ENCODE peak calls at places on chromosomes 12 and 14, in nine cellular contexts. A, N, S, C, E, P, W, T and Q are unnamed samples.
A peak's percentile ranks its signal among the peaks of the same experiment; 100 is the strongest.

GRCh38 chr12:109385339-109386078 is 37.8 kb downstream of the MYO1H start:
- DNase-seq in A (peak; percentile 64), N (no peak), S (no peak), C (no peak), E (peak; percentile 56), P (peak; percentile 58), W (peak; percentile 53), T (peak; percentile 6), Q (peak; percentile 51)

GRCh38 chr14:84969501-84969900 is 560.4 kb upstream of the FLRT2 start:
- DNase-seq in A (no peak), N (no peak), S (no peak), C (no peak), E (no peak), P (no peak), W (no peak), T (no peak), Q (no peak)

GRCh38 chr12:108629824-108630476 is 3.7 kb downstream of the SELPLG start:
- DNase-seq in A (peak; percentile 58), N (peak; percentile 84), S (peak; percentile 67), C (no peak), E (no peak), P (peak; percentile 70), W (peak; percentile 87), T (peak; percentile 58), Q (no peak)

GRCh38 chr14:51869426-51870113 is 9.2 kb downstream of the GNG2 start:
- DNase-seq in A (no peak), N (no peak), S (no peak), C (no peak), E (no peak), P (no peak), W (no peak), T (no peak), Q (no peak)

GRCh38 chr14:105505101-105505500 is 14.1 kb downstream of the TEDC1 start:
- DNase-seq in A (no peak), N (peak; percentile 75), S (no peak), C (no peak), E (no peak), P (no peak), W (no peak), T (no peak), Q (no peak)

GRCh38 chr12:559907-560455 is 100.2 kb downstream of the B4GALNT3 start:
- DNase-seq in A (no peak), N (no peak), S (no peak), C (no peak), E (no peak), P (no peak), W (no peak), T (no peak), Q (no peak)

GRCh38 chr12:3304436-3305135 is 186.4 kb upstream of the PRMT8 start:
- DNase-seq in A (peak; percentile 41), N (no peak), S (no peak), C (no peak), E (no peak), P (peak; percentile 84), W (peak; percentile 85), T (peak; percentile 77), Q (no peak)

GRCh38 chr12:118651487-118651886 is 275.1 kb downstream of the SUDS3 start:
- DNase-seq in A (no peak), N (no peak), S (no peak), C (no peak), E (no peak), P (no peak), W (no peak), T (no peak), Q (no peak)

GRCh38 chr12:207804-208203 is 6.2 kb downstream of the SLC6A12 start:
- DNase-seq in A (no peak), N (peak; percentile 43), S (no peak), C (no peak), E (no peak), P (no peak), W (no peak), T (no peak), Q (no peak)

GRCh38 chr12:50041962-50042361 is 15.4 kb upstream of the ASIC1 start:
- DNase-seq in A (no peak), N (no peak), S (no peak), C (no peak), E (no peak), P (no peak), W (no peak), T (no peak), Q (no peak)

GRCh38 chr12:118307069-118307954 is 65.4 kb downstream of the TAOK3 start:
- DNase-seq in A (peak; percentile 19), N (no peak), S (peak; percentile 20), C (no peak), E (no peak), P (peak; percentile 63), W (peak; percentile 95), T (peak; percentile 12), Q (no peak)

GRCh38 chr12:95908573-95908972 is 33.8 kb downstream of the CCDC38 start:
- DNase-seq in A (no peak), N (no peak), S (no peak), C (no peak), E (no peak), P (peak; percentile 40), W (peak; percentile 52), T (no peak), Q (no peak)

GRCh38 chr14:96574633-96575191 is 72.5 kb downstream of the PAPOLA start:
- DNase-seq in A (no peak), N (no peak), S (peak; percentile 51), C (no peak), E (no peak), P (no peak), W (peak; percentile 82), T (no peak), Q (no peak)

GRCh38 chr14:104518659-104519350 is 60.8 kb upstream of the C14orf180 start:
- DNase-seq in A (no peak), N (no peak), S (no peak), C (no peak), E (no peak), P (no peak), W (no peak), T (no peak), Q (no peak)

GRCh38 chr14:91417983-91418386 is 365 bp upstream of the CCDC88C start:
- DNase-seq in A (peak; percentile 72), N (no peak), S (no peak), C (no peak), E (peak; percentile 61), P (no peak), W (no peak), T (peak; percentile 32), Q (no peak)

GRCh38 chr14:26414103-26414502 is 183.7 kb downstream of the NOVA1 start:
- DNase-seq in A (no peak), N (no peak), S (no peak), C (no peak), E (no peak), P (no peak), W (no peak), T (no peak), Q (no peak)

DNA sequence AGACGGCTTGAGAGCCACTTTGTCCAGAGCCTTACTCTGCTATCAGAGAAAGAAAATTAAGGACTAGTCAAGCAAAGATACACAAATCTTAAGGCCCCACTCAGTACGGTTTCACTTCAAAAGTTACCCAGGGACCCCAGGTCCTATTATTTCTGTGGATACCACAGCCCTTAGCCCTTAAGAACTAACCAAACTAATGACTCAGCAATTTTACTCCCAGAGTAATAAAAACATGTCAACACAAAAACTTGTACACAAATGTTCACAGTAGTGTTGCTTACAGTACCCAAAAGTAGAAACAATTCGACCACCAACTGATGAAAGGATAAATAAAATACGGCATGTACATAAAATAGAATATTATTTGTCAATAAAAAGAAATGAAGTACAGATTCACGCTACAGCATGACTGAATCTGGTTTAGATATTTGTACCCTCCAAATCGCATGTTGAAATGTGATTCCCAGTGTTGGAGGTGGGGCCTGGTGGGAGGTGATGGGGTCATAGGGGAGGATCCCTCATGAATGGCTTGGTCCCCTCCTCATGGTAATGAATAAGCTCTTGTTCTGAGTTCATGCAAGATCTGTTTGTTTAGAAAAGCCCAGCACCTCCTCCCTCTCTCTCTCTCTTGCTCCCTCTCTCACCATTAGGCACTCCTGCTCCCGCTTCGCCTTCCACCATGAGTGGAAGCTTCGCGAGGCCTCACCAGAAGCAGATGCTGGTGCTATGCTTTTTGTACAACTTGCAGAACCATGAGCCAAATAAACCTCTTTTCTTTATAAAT is 30.5 kb downstream of the AREL1 start:
- DNase-seq in A (no peak), N (no peak), S (no peak), C (no peak), E (peak; percentile 3), P (no peak), W (no peak), T (no peak), Q (peak; percentile 2)
- H3K27ac ChIP-seq in A (peak overlapping the region; percentile 57), N (no peak overlapping the region), S (no peak overlapping the region), C (no peak overlapping the region), E (no peak overlapping the region), P (no peak overlapping the region), W (no peak overlapping the region), T (peak overlapping the region; percentile 13), Q (peak overlapping the region; percentile 42)

GRCh38 chr12:124404162-124404561 is 109.3 kb downstream of the RFLNA start:
- DNase-seq in A (no peak), N (no peak), S (peak; percentile 74), C (no peak), E (no peak), P (no peak), W (no peak), T (no peak), Q (no peak)
- H3K27ac ChIP-seq in A (peak overlapping the region; percentile 55), N (no peak overlapping the region), S (peak overlapping the region; percentile 42), C (no peak overlapping the region), E (no peak overlapping the region), P (no peak overlapping the region), W (no peak overlapping the region), T (no peak overlapping the region), Q (peak overlapping the region; percentile 26)

GRCh38 chr14:53879747-53880146 is 76.9 kb downstream of the BMP4 start:
- DNase-seq in A (no peak), N (no peak), S (no peak), C (no peak), E (no peak), P (peak; percentile 79), W (no peak), T (no peak), Q (no peak)
- H3K27ac ChIP-seq in A (no peak overlapping the region), N (no peak overlapping the region), S (no peak overlapping the region), C (no peak overlapping the region), E (no peak overlapping the region), P (peak overlapping the region; percentile 85), W (no peak overlapping the region), T (no peak overlapping the region), Q (no peak overlapping the region)

GRCh38 chr12:7076493-7076892 is 15.8 kb downstream of the C1R start:
- DNase-seq in A (no peak), N (no peak), S (no peak), C (no peak), E (no peak), P (no peak), W (no peak), T (no peak), Q (no peak)

GRCh38 chr12:7075931-7076330 is 15.4 kb downstream of the C1S start:
- DNase-seq in A (no peak), N (no peak), S (no peak), C (no peak), E (no peak), P (no peak), W (peak; percentile 82), T (no peak), Q (no peak)

GRCh38 chr12:7079826-7080125 is 12.5 kb downstream of the C1R start:
- DNase-seq in A (peak; percentile 52), N (no peak), S (no peak), C (no peak), E (no peak), P (no peak), W (peak; percentile 76), T (peak; percentile 48), Q (no peak)

GRCh38 chr12:7075518-7075917 is 15.0 kb downstream of the C1S start:
- DNase-seq in A (no peak), N (no peak), S (no peak), C (no peak), E (no peak), P (no peak), W (no peak), T (no peak), Q (no peak)

GRCh38 chr12:7078163-7078562 is 14.1 kb downstream of the C1R start:
- DNase-seq in A (peak; percentile 47), N (no peak), S (no peak), C (no peak), E (no peak), P (no peak), W (no peak), T (no peak), Q (no peak)
- H3K27ac ChIP-seq in A (peak overlapping the region; percentile 91), N (no peak overlapping the region), S (no peak overlapping the region), C (no peak overlapping the region), E (no peak overlapping the region), P (no peak overlapping the region), W (no peak overlapping the region), T (no peak overlapping the region), Q (no peak overlapping the region)